ENCODE peak calls at places on chromosome 2, in eight cellular contexts. V, O, S, Q, N, J, U and G are unnamed samples.

GRCh38 chr2:27715318-27716165 is 51.9 kb downstream of the SLC4A1AP start:
- DNase-seq in V (peak; percentile 84), O (peak; percentile 33), S (peak; percentile 29), Q (no peak), N (no peak), J (peak; percentile 79), U (peak; percentile 84), G (peak; percentile 44)

GRCh38 chr2:117985092-117985491 is 28.8 kb downstream of the CCDC93 start:
- DNase-seq in V (no peak), O (no peak), S (no peak), Q (no peak), N (no peak), J (no peak), U (peak; percentile 16), G (no peak)

GRCh38 chr2:69046221-69046662 is 33.3 kb downstream of the ANTXR1 start:
- DNase-seq in V (no peak), O (peak; percentile 72), S (peak; percentile 85), Q (peak; percentile 93), N (peak; percentile 60), J (no peak), U (peak; percentile 65), G (no peak)

GRCh38 chr2:126107883-126108282 is 548.1 kb upstream of the GYPC start:
- DNase-seq in V (no peak), O (no peak), S (no peak), Q (no peak), N (no peak), J (no peak), U (no peak), G (no peak)

GRCh38 chr2:240750409-240750808 is 58.7 kb downstream of the AQP12A start:
- DNase-seq in V (no peak), O (no peak), S (no peak), Q (no peak), N (no peak), J (no peak), U (no peak), G (no peak)

GRCh38 chr2:232884549-232885263 is 14.6 kb downstream of the SNORC start:
- DNase-seq in V (no peak), O (no peak), S (no peak), Q (no peak), N (no peak), J (peak; percentile 5), U (no peak), G (no peak)

GRCh38 chr2:181857471-181857870 is 34.1 kb upstream of the ITPRID2 start:
- DNase-seq in V (no peak), O (peak; percentile 99), S (peak; percentile 83), Q (peak; percentile 80), N (no peak), J (no peak), U (peak; percentile 4), G (no peak)

GRCh38 chr2:221629478-221629877 is 57.4 kb upstream of the EPHA4 start:
- DNase-seq in V (no peak), O (peak; percentile 72), S (peak; percentile 67), Q (peak; percentile 60), N (peak; percentile 0), J (no peak), U (peak; percentile 81), G (no peak)

GRCh38 chr2:174300114-174300513 is 34.6 kb upstream of the SP9 start:
- DNase-seq in V (no peak), O (no peak), S (no peak), Q (no peak), N (no peak), J (no peak), U (peak; percentile 19), G (no peak)

GRCh38 chr2:48249631-48250473 is 280.1 kb upstream of the STON1 start:
- DNase-seq in V (no peak), O (no peak), S (no peak), Q (peak; percentile 64), N (no peak), J (no peak), U (peak; percentile 73), G (no peak)

GRCh38 chr2:72833084-72833714 is 7.4 kb upstream of the EXOC6B start:
- DNase-seq in V (no peak), O (no peak), S (no peak), Q (no peak), N (no peak), J (no peak), U (no peak), G (no peak)

GRCh38 chr2:147352775-147353381 is 492.0 kb upstream of the ACVR2A start:
- DNase-seq in V (no peak), O (no peak), S (no peak), Q (no peak), N (no peak), J (no peak), U (no peak), G (no peak)

GRCh38 chr2:238869293-238870124 is 21.6 kb downstream of the TWIST2 start:
- DNase-seq in V (no peak), O (no peak), S (no peak), Q (no peak), N (no peak), J (no peak), U (peak; percentile 89), G (no peak)

GRCh38 chr2:104944495-104944894 is 90.6 kb downstream of the POU3F3 start:
- DNase-seq in V (no peak), O (peak; percentile 36), S (peak; percentile 70), Q (peak; percentile 66), N (no peak), J (no peak), U (peak; percentile 14), G (peak; percentile 45)
- TF ChIP-seq CTCF in V (no peak), O (peak; percentile 44), S (peak; percentile 80), Q (peak; percentile 62), N (peak; percentile 17), J (peak; percentile 38), U (peak; percentile 5), G (peak; percentile 46)

GRCh38 chr2:151671198-151671597 is 63.1 kb downstream of the NEB start:
- DNase-seq in V (no peak), O (no peak), S (no peak), Q (no peak), N (no peak), J (no peak), U (no peak), G (no peak)
- TF ChIP-seq CTCF in V (no peak), O (no peak), S (no peak), Q (no peak), N (no peak), J (no peak), U (no peak), G (no peak)

GRCh38 chr2:127196549-127196948 is 23.6 kb downstream of the CYP27C1 start:
- DNase-seq in V (no peak), O (no peak), S (no peak), Q (no peak), N (no peak), J (no peak), U (no peak), G (no peak)

GRCh38 chr2:127195140-127196074 is 24.7 kb downstream of the CYP27C1 start:
- DNase-seq in V (no peak), O (no peak), S (no peak), Q (no peak), N (no peak), J (no peak), U (no peak), G (no peak)

GRCh38 chr2:127199223-127199622 is 20.9 kb downstream of the CYP27C1 start:
- DNase-seq in V (no peak), O (no peak), S (no peak), Q (no peak), N (no peak), J (no peak), U (no peak), G (no peak)

GRCh38 chr2:127197475-127198385 is 22.4 kb downstream of the CYP27C1 start:
- DNase-seq in V (no peak), O (peak; percentile 38), S (peak; percentile 85), Q (peak; percentile 77), N (no peak), J (peak; percentile 44), U (peak; percentile 67), G (peak; percentile 67)

DNA sequence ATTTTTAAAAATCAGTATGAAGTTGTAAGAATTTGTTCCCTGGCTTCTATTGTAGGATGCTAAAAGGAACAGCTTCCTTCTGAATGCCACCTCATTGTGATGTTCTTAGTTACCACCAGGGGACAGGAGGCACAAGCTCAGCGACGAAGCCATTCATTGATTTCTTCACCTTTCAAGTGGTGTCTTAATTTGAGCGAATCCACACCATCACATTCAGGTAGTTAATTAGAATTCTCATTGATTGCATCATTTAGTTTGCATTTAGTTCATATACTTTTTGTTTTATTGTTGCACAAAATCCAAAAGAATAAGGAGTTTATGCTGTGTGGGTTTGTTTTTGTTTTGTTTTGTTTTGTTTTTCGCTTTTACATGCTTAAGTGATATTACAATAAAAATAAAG is 23.1 kb downstream of the CYP27C1 start:
- DNase-seq in V (no peak), O (peak; percentile 29), S (peak; percentile 72), Q (peak; percentile 34), N (no peak), J (no peak), U (no peak), G (no peak)
- TF ChIP-seq CTCF in V (no peak), O (peak; percentile 39), S (peak; percentile 94), Q (no peak), N (peak; percentile 16), J (no peak), U (peak; percentile 4), G (peak; percentile 40)

GRCh38 chr2:205903549-205904129 is 182.3 kb downstream of the INO80D start:
- DNase-seq in V (no peak), O (peak; percentile 5), S (peak; percentile 56), Q (peak; percentile 49), N (no peak), J (no peak), U (no peak), G (peak; percentile 48)
- TF ChIP-seq CTCF in V (no peak), O (peak; percentile 51), S (peak; percentile 64), Q (peak; percentile 11), N (peak; percentile 10), J (peak; percentile 49), U (peak; percentile 13), G (peak; percentile 49)